ENCODE peak calls at places on chromosomes 7 and 10, in four cellular contexts. S, U, F and E are unnamed samples.

GRCh38 chr10:107118866-107119265 is 45.6 kb downstream of the SORCS1 start:
- DNase-seq in F (no peak), S (no peak), U (no peak), E (no peak)

GRCh38 chr7:33712020-33712414 is 193.3 kb upstream of the BMPER start:
- DNase-seq in U (no peak), F (no peak), S (no peak), E (no peak)

GRCh38 chr7:85521108-85521694 is 334.3 kb upstream of the SEMA3D start:
- DNase-seq in U (no peak), S (no peak), F (no peak), E (no peak)

GRCh38 chr10:114045071-114045737 is 1.5 kb downstream of the ADRB1 start:
- DNase-seq in F (peak; percentile 70), U (no peak), S (peak; percentile 77), E (peak; percentile 43)

GRCh38 chr7:128091106-128091505 is 59.9 kb upstream of the LRRC4 start:
- DNase-seq in S (no peak), F (no peak), U (no peak), E (no peak)

GRCh38 chr10:52488606-52489485 is 174.8 kb downstream of the DKK1 start:
- DNase-seq in F (no peak), S (no peak), U (no peak), E (peak; percentile 25)

GRCh38 chr7:114426824-114427223 is 12.2 kb downstream of the FOXP2 start:
- DNase-seq in U (no peak), S (no peak), F (no peak), E (peak; percentile 18)

GRCh38 chr10:126059101-126059826 is 162.9 kb downstream of the FANK1 start:
- DNase-seq in U (no peak), S (no peak), F (no peak), E (no peak)

GRCh38 chr7:80707318-80707717 is 68.9 kb downstream of the CD36 start:
- DNase-seq in F (no peak), U (no peak), S (no peak), E (no peak)

GRCh38 chr7:121301441-121302213 is 27.2 kb upstream of the WNT16 start:
- DNase-seq in S (no peak), F (no peak), U (no peak), E (no peak)

GRCh38 chr10:104333037-104333727 is 5.1 kb downstream of the ITPRIP start:
- DNase-seq in S (peak; percentile 69), F (no peak), U (peak; percentile 91), E (no peak)

GRCh38 chr7:115825736-115826135 is 204.8 kb downstream of the TFEC start:
- DNase-seq in U (no peak), S (no peak), F (no peak), E (no peak)

GRCh38 chr10:76149182-76149581 is 717.8 kb downstream of the LRMDA start:
- DNase-seq in F (no peak), U (no peak), S (no peak), E (no peak)

GRCh38 chr7:68407460-68407859 is 1190.8 kb upstream of the AUTS2 start:
- DNase-seq in F (no peak), U (no peak), S (no peak), E (no peak)

GRCh38 chr10:72720814-72721665 is 29.1 kb downstream of the MCU start:
- DNase-seq in S (no peak), U (no peak), F (no peak), E (no peak)

GRCh38 chr10:28217848-28218247 is 85.0 kb downstream of the MPP7 start:
- DNase-seq in S (no peak), U (peak; percentile 10), F (no peak), E (no peak)

GRCh38 chr7:21980921-21981320 is 35.2 kb upstream of the CDCA7L start:
- DNase-seq in U (no peak), S (no peak), F (no peak), E (no peak)

GRCh38 chr10:17865351-17865750 is 56.2 kb downstream of the MRC1 start:
- DNase-seq in F (no peak), U (no peak), S (peak; percentile 47), E (no peak)

GRCh38 chr10:117562220-117562619 is 19.7 kb downstream of the EMX2 start:
- DNase-seq in U (no peak), F (no peak), S (no peak), E (no peak)

GRCh38 chr10:46239247-46239646 is 47.5 kb upstream of the ANTXRL start:
- DNase-seq in F (no peak), S (no peak), U (no peak), E (no peak)

GRCh38 chr7:75977741-75978140 is 16.7 kb downstream of the TMEM120A start:
- DNase-seq in F (no peak), U (no peak), S (no peak), E (no peak)

GRCh38 chr7:156604311-156604710 is 36.3 kb upstream of the RNF32 start:
- DNase-seq in S (peak; percentile 74), F (no peak), U (no peak), E (no peak)

GRCh38 chr7:158535079-158535478 is 52.5 kb downstream of the PTPRN2 start:
- DNase-seq in S (no peak), F (no peak), U (no peak), E (no peak)

GRCh38 chr10:113003032-113003431 is 53.0 kb downstream of the TCF7L2 start:
- DNase-seq in U (no peak), S (no peak), F (no peak), E (no peak)

GRCh38 chr10:71964669-71965515 is 697 bp downstream of the CHST3 start:
- DNase-seq in S (peak; percentile 76), U (no peak), F (peak; percentile 67), E (no peak)

GRCh38 chr10:71766717-71767419 is 6.5 kb downstream of the VSIR start:
- DNase-seq in F (no peak), U (no peak), S (no peak), E (peak; percentile 100)

GRCh38 chr7:2870471-2870941 is 26.4 kb upstream of the GNA12 start:
- DNase-seq in U (peak; percentile 53), F (no peak), S (peak; percentile 89), E (peak; percentile 44)

GRCh38 chr7:125089171-125089570 is 159.5 kb upstream of the POT1 start:
- DNase-seq in S (no peak), F (no peak), U (no peak), E (no peak)

GRCh38 chr10:131621784-131622624 is 278.8 kb upstream of the PPP2R2D start:
- DNase-seq in S (no peak), F (no peak), U (no peak), E (no peak)

GRCh38 chr10:100728928-100729876 is 16.2 kb upstream of the PAX2 start:
- DNase-seq in U (no peak), S (peak; percentile 89), F (peak; percentile 79), E (peak; percentile 4)

GRCh38 chr7:1919539-1920265 is 249.6 kb downstream of the ELFN1 start:
- DNase-seq in S (no peak), F (no peak), U (no peak), E (peak; percentile 20)

GRCh38 chr10:48324580-48324979 is 18.1 kb downstream of the MAPK8 start:
- DNase-seq in U (no peak), S (no peak), F (no peak), E (no peak)

GRCh38 chr10:119024882-119025281 is 4.6 kb upstream of the NANOS1 start:
- DNase-seq in S (no peak), F (peak; percentile 34), U (no peak), E (no peak)
- H3K4me1 ChIP-seq in S (peaks cover 15% of the 10 kb centered on the region), F (peaks cover 7% of the 10 kb centered on the region), U (no peaks in the 10 kb centered on the region), E (no peaks in the 10 kb centered on the region)

GRCh38 chr10:123390332-123390731 is 236.1 kb downstream of the BUB3 start:
- DNase-seq in U (no peak), S (peak; percentile 45), F (no peak), E (no peak)

GRCh38 chr10:123391275-123392028 is 237.2 kb downstream of the BUB3 start:
- DNase-seq in S (peak; percentile 20), U (no peak), F (no peak), E (no peak)

GRCh38 chr10:123389520-123389919 is 235.3 kb downstream of the BUB3 start:
- DNase-seq in F (no peak), U (no peak), S (no peak), E (no peak)

GRCh38 chr10:123392182-123392930 is 238.2 kb downstream of the BUB3 start:
- DNase-seq in U (no peak), F (no peak), S (peak; percentile 12), E (no peak)

GRCh38 chr10:123390874-123391273 is 236.7 kb downstream of the BUB3 start:
- DNase-seq in U (no peak), S (peak; percentile 23), F (no peak), E (no peak)
- H3K4me3 ChIP-seq in U (no peak overlapping the region), S (no peak overlapping the region), F (no peak overlapping the region), E (no peak overlapping the region)

GRCh38 chr10:69484736-69485135 is 33.5 kb downstream of the TSPAN15 start:
- DNase-seq in U (no peak), F (no peak), S (no peak), E (no peak)

GRCh38 chr10:69479737-69480412 is 28.6 kb downstream of the TSPAN15 start:
- DNase-seq in F (no peak), U (no peak), S (no peak), E (no peak)

GRCh38 chr10:69481280-69481679 is 30.0 kb downstream of the TSPAN15 start:
- DNase-seq in U (no peak), S (no peak), F (no peak), E (no peak)

GRCh38 chr10:69483988-69484387 is 32.7 kb downstream of the TSPAN15 start:
- DNase-seq in U (no peak), S (no peak), F (no peak), E (no peak)

DNA sequence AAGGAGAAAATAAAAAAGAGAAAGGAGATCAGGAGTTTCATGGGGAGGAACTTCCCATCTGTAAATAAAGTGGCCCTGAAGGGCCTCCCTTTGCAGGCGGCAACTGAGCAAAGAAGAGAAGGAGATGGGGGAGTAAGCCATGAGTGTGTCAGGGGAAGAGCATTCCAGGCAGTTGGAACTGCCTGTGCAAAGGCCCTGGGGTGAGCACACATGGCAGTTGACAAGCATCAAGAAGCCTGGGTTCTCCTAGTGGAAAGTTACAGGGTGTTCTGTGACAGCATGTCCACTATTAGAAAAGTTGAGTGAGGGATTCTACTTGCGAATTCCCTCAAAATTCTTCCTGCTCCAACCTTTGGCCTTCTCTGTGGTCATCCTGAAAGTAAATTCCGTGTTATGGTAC is 30.9 kb downstream of the TSPAN15 start:
- DNase-seq in F (no peak), U (no peak), S (no peak), E (no peak)
- H3K4me1 ChIP-seq in F (no peaks in the 10 kb centered on the region), U (no peaks in the 10 kb centered on the region), S (no peaks in the 10 kb centered on the region), E (no peaks in the 10 kb centered on the region)

GRCh38 chr10:79981673-79982485 is 33.0 kb upstream of the SFTPD start:
- DNase-seq in S (peak; percentile 89), F (peak; percentile 79), U (no peak), E (peak; percentile 37)
- H3K4me3 ChIP-seq in S (peak overlapping the region; percentile 74), F (peak overlapping the region; percentile 80), U (no peak overlapping the region), E (peak overlapping the region; percentile 20)

GRCh38 chr10:86678999-86679792 is 10.9 kb downstream of the LDB3 start:
- DNase-seq in S (no peak), F (no peak), U (no peak), E (no peak)
- H3K4me1 ChIP-seq in S (peaks cover 7% of the 10 kb centered on the region), F (peaks cover under 1% of the 10 kb centered on the region), U (no peaks in the 10 kb centered on the region), E (no peaks in the 10 kb centered on the region)